ENCODE peak calls at places on chromosomes 3 and 15, in five cellular contexts. G, E, H, P and Z are unnamed samples.

GRCh38 chr15:44694416-44694815 is 16.7 kb downstream of the PATL2 start:
- DNase-seq in G (no peak), E (no peak), H (no peak), P (no peak), Z (no peak)

GRCh38 chr3:140501054-140501769 is 176.7 kb upstream of the TRIM42 start:
- DNase-seq in G (no peak), E (no peak), H (no peak), P (no peak), Z (no peak)

GRCh38 chr15:41836072-41836471 is 2.6 kb upstream of the PLA2G4B start:
- DNase-seq in G (no peak), E (no peak), H (no peak), P (no peak), Z (no peak)

GRCh38 chr3:112984485-112984884 is 6.3 kb upstream of the GTPBP8 start:
- DNase-seq in G (peak; percentile 50), E (peak; percentile 23), H (peak; percentile 50), P (no peak), Z (no peak)

GRCh38 chr15:93035953-93036810 is 52.8 kb downstream of the RGMA start:
- DNase-seq in G (no peak), E (no peak), H (peak; percentile 47), P (peak; percentile 71), Z (no peak)

GRCh38 chr15:51401065-51401780 is 59.8 kb downstream of the GLDN start:
- DNase-seq in G (no peak), E (no peak), H (no peak), P (no peak), Z (no peak)

GRCh38 chr15:52463638-52464037 is 65.0 kb downstream of the MYO5A start:
- DNase-seq in G (no peak), E (no peak), H (peak; percentile 68), P (no peak), Z (no peak)

GRCh38 chr3:129836381-129837056 is 57.0 kb downstream of the TMCC1 start:
- DNase-seq in G (no peak), E (no peak), H (no peak), P (no peak), Z (no peak)

GRCh38 chr3:190345878-190346277 is 23.6 kb upstream of the CLDN1 start:
- DNase-seq in G (no peak), E (no peak), H (no peak), P (no peak), Z (no peak)

GRCh38 chr3:119745942-119746341 is 36.0 kb upstream of the NR1I2 start:
- DNase-seq in G (no peak), E (no peak), H (no peak), P (no peak), Z (no peak)

GRCh38 chr3:16841906-16842709 is 42.6 kb upstream of the PLCL2 start:
- DNase-seq in G (peak; percentile 75), E (peak; percentile 58), H (no peak), P (peak; percentile 65), Z (peak; percentile 17)

GRCh38 chr15:70558406-70559222 is 204.7 kb downstream of the UACA start:
- DNase-seq in G (no peak), E (no peak), H (no peak), P (no peak), Z (no peak)

GRCh38 chr3:173945801-173946200 is 548.3 kb downstream of the NLGN1 start:
- DNase-seq in G (no peak), E (no peak), H (no peak), P (no peak), Z (no peak)

GRCh38 chr15:33013827-33014445 is 180.6 kb downstream of the FMN1 start:
- DNase-seq in G (no peak), E (no peak), H (peak; percentile 78), P (no peak), Z (no peak)

GRCh38 chr3:105367406-105368213 is 901 bp downstream of the ALCAM start:
- DNase-seq in G (no peak), E (peak; percentile 9), H (peak; percentile 71), P (peak; percentile 70), Z (peak; percentile 81)

GRCh38 chr3:8223766-8224165 is 277.9 kb upstream of the LMCD1 start:
- DNase-seq in G (no peak), E (no peak), H (no peak), P (no peak), Z (no peak)

GRCh38 chr15:70098170-70098460 is 398 bp upstream of the TLE3 start:
- DNase-seq in G (no peak), E (no peak), H (no peak), P (no peak), Z (no peak)

GRCh38 chr3:67076607-67077006 is 78.5 kb downstream of the KBTBD8 start:
- DNase-seq in G (no peak), E (no peak), H (peak; percentile 38), P (no peak), Z (no peak)

GRCh38 chr3:177816667-177817208 is 619.5 kb upstream of the TBL1XR1 start:
- DNase-seq in G (no peak), E (no peak), H (peak; percentile 67), P (no peak), Z (peak; percentile 12)

GRCh38 chr15:68792901-68793766 is 27.6 kb downstream of the ANP32A start:
- DNase-seq in G (no peak), E (no peak), H (no peak), P (no peak), Z (no peak)

GRCh38 chr15:77519540-77519939 is 98.9 kb downstream of the HMG20A start:
- DNase-seq in G (no peak), E (no peak), H (no peak), P (peak; percentile 7), Z (no peak)

GRCh38 chr3:25432191-25432720 is 4.2 kb downstream of the RARB start:
- DNase-seq in G (no peak), E (no peak), H (no peak), P (no peak), Z (no peak)

GRCh38 chr3:194879991-194880939 is 194.6 kb downstream of the FAM43A start:
- DNase-seq in G (no peak), E (no peak), H (peak; percentile 81), P (no peak), Z (peak; percentile 5)

GRCh38 chr3:196397941-196398340 is 34.3 kb downstream of the UBXN7 start:
- DNase-seq in G (no peak), E (no peak), H (no peak), P (no peak), Z (no peak)

GRCh38 chr3:27559835-27560234 is 75.7 kb upstream of the SLC4A7 start:
- DNase-seq in G (no peak), E (no peak), H (peak; percentile 99), P (peak; percentile 72), Z (no peak)

GRCh38 chr15:45641374-45641778 is 6.5 kb downstream of the SQOR start:
- DNase-seq in G (no peak), E (no peak), H (peak; percentile 81), P (peak; percentile 54), Z (no peak)

GRCh38 chr3:104878395-104878794 is 488.3 kb upstream of the ALCAM start:
- DNase-seq in G (no peak), E (no peak), H (peak; percentile 5), P (no peak), Z (no peak)

GRCh38 chr3:145070795-145071194 is 1090.2 kb downstream of the PLOD2 start:
- DNase-seq in G (no peak), E (no peak), H (no peak), P (no peak), Z (no peak)

GRCh38 chr15:76823903-76824302 is 81.2 kb downstream of the SCAPER start:
- DNase-seq in G (no peak), E (no peak), H (no peak), P (no peak), Z (no peak)

GRCh38 chr3:193828477-193828876 is 235.5 kb downstream of the OPA1 start:
- DNase-seq in G (peak; percentile 44), E (no peak), H (no peak), P (no peak), Z (no peak)

GRCh38 chr3:167057586-167057985 is 322.5 kb downstream of the ZBBX start:
- DNase-seq in G (no peak), E (no peak), H (no peak), P (no peak), Z (no peak)

GRCh38 chr15:70093481-70094309 is 4.0 kb downstream of the TLE3 start:
- DNase-seq in G (peak; percentile 51), E (no peak), H (peak; percentile 50), P (no peak), Z (peak; percentile 18)

GRCh38 chr3:116000315-116000714 is 377.0 kb downstream of the GAP43 start:
- DNase-seq in G (no peak), E (no peak), H (no peak), P (no peak), Z (no peak)

GRCh38 chr3:170049146-170050000 is 11.6 kb downstream of the GPR160 start:
- DNase-seq in G (no peak), E (no peak), H (peak; percentile 65), P (peak; percentile 60), Z (no peak)

GRCh38 chr3:115341208-115341607 is 194.1 kb upstream of the ZBTB20 start:
- DNase-seq in G (no peak), E (no peak), H (peak; percentile 84), P (no peak), Z (no peak)

GRCh38 chr3:156434921-156435320 is 120.0 kb downstream of the SSR3 start:
- DNase-seq in G (no peak), E (no peak), H (no peak), P (no peak), Z (no peak)

GRCh38 chr3:146020969-146021368 is 140.0 kb downstream of the PLOD2 start:
- DNase-seq in G (no peak), E (no peak), H (no peak), P (no peak), Z (no peak)

GRCh38 chr3:172808969-172809546 is 58.5 kb downstream of the ECT2 start:
- DNase-seq in G (peak; percentile 45), E (no peak), H (peak; percentile 66), P (no peak), Z (peak; percentile 31)

GRCh38 chr15:29827421-29827820 is 5.2 kb upstream of the TJP1 start:
- DNase-seq in G (no peak), E (no peak), H (no peak), P (no peak), Z (no peak)